ENCODE peak calls at places on chromosomes 6 and 20, in five cellular contexts. L is ascending aorta, W is Peyer's patch, E is cardiac muscle cell, X is mucosa of descending colon. G is an unnamed sample.

GRCh38 chr6:10579803-10580202 is 58.7 kb downstream of the GCNT2 start:
- DNase-seq in L (no peak), W (no peak), E (no peak), X (no peak), G (no peak)

GRCh38 chr20:38033330-38034107 is at the start of the genes RPRD1B and TTI1:
- DNase-seq in L (peak; percentile 95), W (peak; percentile 94), E (peak; percentile 92), X (peak; percentile 92), G (peak; percentile 93)

GRCh38 chr6:137227872-137228302 is 8.7 kb upstream of the IFNGR1 start:
- DNase-seq in L (no peak), W (no peak), E (no peak), X (no peak), G (no peak)

GRCh38 chr6:169592558-169592957 is 109.3 kb downstream of the WDR27 start:
- DNase-seq in L (no peak), W (no peak), E (no peak), X (no peak), G (no peak)

GRCh38 chr6:166439366-166440091 is 56.8 kb upstream of the MPC1 start:
- DNase-seq in L (no peak), W (no peak), E (no peak), X (no peak), G (no peak)

GRCh38 chr6:79755967-79756366 is 124.8 kb downstream of the SH3BGRL2 start:
- DNase-seq in L (no peak), W (no peak), E (no peak), X (no peak), G (no peak)

GRCh38 chr20:61891916-61892649 is 173.6 kb downstream of the TAF4 start:
- DNase-seq in L (no peak), W (no peak), E (no peak), X (no peak), G (no peak)

GRCh38 chr6:154931741-154932424 is 63.2 kb upstream of the TIAM2 start:
- DNase-seq in L (no peak), W (no peak), E (no peak), X (no peak), G (no peak)

GRCh38 chr6:110557226-110557625 is 80.8 kb upstream of the SLC22A16 start:
- DNase-seq in L (no peak), W (no peak), E (no peak), X (no peak), G (no peak)

GRCh38 chr6:169669889-169670288 is 31.9 kb downstream of the WDR27 start:
- DNase-seq in L (no peak), W (no peak), E (no peak), X (no peak), G (no peak)

GRCh38 chr20:60695223-60695622 is 556.8 kb upstream of the CDH4 start:
- DNase-seq in L (no peak), W (no peak), E (no peak), X (no peak), G (no peak)

GRCh38 chr20:18288748-18289705 is 700 bp downstream of the ZNF133 start:
- DNase-seq in L (no peak), W (no peak), E (no peak), X (peak; percentile 16), G (no peak)

GRCh38 chr6:53029761-53030160 is 34.7 kb upstream of the GSTA4 start:
- DNase-seq in L (no peak), W (no peak), E (no peak), X (no peak), G (no peak)

GRCh38 chr20:56358600-56359211 is at the start of gene FAM210B:
- DNase-seq in L (peak; percentile 92), W (peak; percentile 91), E (peak; percentile 95), X (peak; percentile 85), G (peak; percentile 93)

GRCh38 chr6:131062245-131063027 is 609 bp downstream of the EPB41L2 start:
- DNase-seq in L (peak; percentile 67), W (peak; percentile 67), E (peak; percentile 40), X (no peak), G (peak; percentile 51)

GRCh38 chr6:21023210-21023609 is 489.0 kb downstream of the CDKAL1 start:
- DNase-seq in L (no peak), W (no peak), E (no peak), X (no peak), G (no peak)

GRCh38 chr6:157036245-157036681 is 259.1 kb downstream of the ARID1B start:
- DNase-seq in L (no peak), W (no peak), E (no peak), X (no peak), G (no peak)

GRCh38 chr6:136701011-136701410 is 91.3 kb downstream of the MAP3K5 start:
- DNase-seq in L (no peak), W (no peak), E (no peak), X (no peak), G (no peak)

GRCh38 chr20:53077373-53078205 is 105.4 kb downstream of the TSHZ2 start:
- DNase-seq in L (peak; percentile 71), W (no peak), E (no peak), X (no peak), G (no peak)

GRCh38 chr6:131693384-131693783 is 7.8 kb downstream of the OR2A4 start:
- DNase-seq in L (no peak), W (no peak), E (no peak), X (no peak), G (no peak)

GRCh38 chr6:35668708-35669440 is 19.8 kb downstream of the FKBP5 start:
- DNase-seq in L (no peak), W (no peak), E (no peak), X (no peak), G (no peak)

GRCh38 chr20:19283503-19283902 is 71.1 kb downstream of the SLC24A3 start:
- DNase-seq in L (no peak), W (no peak), E (no peak), X (no peak), G (no peak)

GRCh38 chr6:167951781-167952511 is 45.5 kb upstream of the KIF25 start:
- DNase-seq in L (no peak), W (no peak), E (no peak), X (no peak), G (no peak)

GRCh38 chr6:167954151-167954550 is 43.3 kb upstream of the KIF25 start:
- DNase-seq in L (no peak), W (no peak), E (no peak), X (no peak), G (no peak)

GRCh38 chr6:167949121-167949684 is 48.3 kb upstream of the KIF25 start:
- DNase-seq in L (no peak), W (no peak), E (no peak), X (no peak), G (no peak)

GRCh38 chr6:167953551-167953950 is 43.9 kb upstream of the KIF25 start:
- DNase-seq in L (no peak), W (no peak), E (no peak), X (no peak), G (no peak)

DNA sequence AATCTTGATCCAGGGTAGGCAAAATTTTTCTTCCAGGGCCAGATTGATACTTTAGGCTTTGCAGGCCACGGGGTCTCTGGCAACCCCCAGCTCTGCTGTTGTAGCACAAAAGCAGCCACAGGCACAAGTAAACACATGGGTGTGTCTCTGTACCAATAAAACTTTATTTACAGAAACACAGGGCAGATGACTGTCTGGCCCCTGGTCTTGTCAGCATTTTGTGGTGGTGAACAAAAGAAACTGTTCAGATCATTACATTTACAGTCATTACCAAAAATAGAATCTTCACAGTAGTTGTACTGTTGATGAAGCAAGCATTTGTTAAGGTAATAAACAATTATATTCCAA is 45.0 kb upstream of the KIF25 start:
- DNase-seq in L (no peak), W (no peak), E (no peak), X (no peak), G (no peak)
- H3K4me3 ChIP-seq in L (no peak overlapping the region), W (no peak overlapping the region), E (no peak overlapping the region), X (no peak overlapping the region), G (no peak overlapping the region)

GRCh38 chr6:45946352-45946751 is 69.3 kb downstream of the CLIC5 start:
- DNase-seq in L (no peak), W (no peak), E (peak; percentile 53), X (no peak), G (no peak)
- H3K4me1 ChIP-seq in L (no peaks in the 10 kb centered on the region), W (no peaks in the 10 kb centered on the region), E (peaks cover 30% of the 10 kb centered on the region), X (no peaks in the 10 kb centered on the region), G (peaks cover 12% of the 10 kb centered on the region)

DNA sequence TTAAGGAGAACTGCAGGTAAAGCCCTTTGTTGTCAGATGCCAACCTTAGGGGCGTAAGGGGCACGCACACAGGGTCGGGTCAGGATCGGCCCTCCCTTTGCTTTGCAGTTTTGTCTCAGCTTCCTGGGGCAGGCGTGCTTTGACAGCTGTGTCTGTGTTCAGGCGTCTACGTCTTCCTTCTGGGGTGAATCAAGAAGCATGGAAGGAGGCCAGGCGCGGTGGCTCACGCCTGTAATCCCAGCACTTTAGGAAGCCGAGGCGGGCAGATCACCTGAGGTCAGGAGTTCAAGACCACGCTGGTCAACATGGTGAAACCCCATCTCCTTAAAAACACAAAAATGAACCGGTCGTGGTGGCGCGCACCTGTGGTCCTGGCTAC is 1.3 kb downstream of the ZGPAT start:
- DNase-seq in L (no peak), W (no peak), E (no peak), X (no peak), G (no peak)
- H3K4me3 ChIP-seq in L (no peak overlapping the region), W (peak overlapping the region; percentile 83), E (no peak overlapping the region), X (no peak overlapping the region), G (peak overlapping the region; percentile 96)

DNA sequence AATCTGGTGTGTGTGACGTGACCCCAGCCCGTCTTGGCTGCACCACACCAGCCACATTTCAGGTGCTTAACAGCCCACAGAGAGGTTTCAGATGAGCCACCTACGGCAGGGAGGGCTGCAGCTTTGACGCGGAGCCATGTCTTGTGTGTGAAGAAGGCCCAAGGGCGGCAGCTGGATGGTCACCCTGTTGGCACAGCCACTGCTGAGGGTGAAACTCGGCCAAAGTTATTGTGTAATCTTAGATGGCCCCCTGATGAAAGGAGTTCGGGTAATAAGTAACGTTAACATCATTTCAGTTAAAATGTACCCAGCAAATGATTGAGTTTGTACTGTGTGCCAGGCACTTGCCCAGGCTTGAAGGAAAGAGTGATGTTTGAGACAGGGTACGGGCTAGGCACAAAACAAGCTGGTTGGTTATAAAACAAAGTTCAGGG is 97.2 kb downstream of the SSR1 start:
- DNase-seq in L (no peak), W (no peak), E (no peak), X (no peak), G (no peak)
- H3K4me1 ChIP-seq in L (no peaks in the 10 kb centered on the region), W (no peaks in the 10 kb centered on the region), E (peaks cover 38% of the 10 kb centered on the region), X (no peaks in the 10 kb centered on the region), G (peaks cover 48% of the 10 kb centered on the region)

GRCh38 chr6:142856857-142857608 is 87.9 kb downstream of the HIVEP2 start:
- DNase-seq in L (no peak), W (no peak), E (no peak), X (no peak), G (no peak)

GRCh38 chr6:142855877-142856606 is 88.9 kb downstream of the HIVEP2 start:
- DNase-seq in L (no peak), W (no peak), E (no peak), X (no peak), G (no peak)

GRCh38 chr6:142854589-142855488 is 90.1 kb downstream of the HIVEP2 start:
- DNase-seq in L (no peak), W (no peak), E (no peak), X (no peak), G (no peak)

GRCh38 chr6:142857609-142858195 is 87.3 kb downstream of the HIVEP2 start:
- DNase-seq in L (no peak), W (no peak), E (no peak), X (no peak), G (no peak)

GRCh38 chr6:142856607-142856856 is 88.4 kb downstream of the HIVEP2 start:
- DNase-seq in L (no peak), W (no peak), E (no peak), X (no peak), G (no peak)
- H3K4me3 ChIP-seq in L (no peak overlapping the region), W (no peak overlapping the region), E (no peak overlapping the region), X (no peak overlapping the region), G (no peak overlapping the region)

G was measured in lower lobe of right lung.